ENCODE peak calls at places on chromosomes 6 and 20, in nine cellular contexts. H is activated CD4-positive, CD25-positive, alpha-beta regulatory T cell treated with anti-CD3 and anti-CD28 coated beads, Interleukin-2, amount 50 U/mL, for 16 hours; Z is right cardiac atrium; C is ELR; J is memory B cell; N is left ventricle myocardium superior; K is tibial artery; D is Panc1; S is nephron progenitor cell. R is an unnamed sample.

GRCh38 chr6:134787261-134787871 is 162.5 kb downstream of the ALDH8A1 start:
- DNase-seq in D (peak), N (no peak), C (peak), J (no peak), S (no peak), H (no peak), K (no peak), Z (no peak), R (no peak)

GRCh38 chr6:43335469-43335868 is 26.8 kb upstream of the CRIP3 start:
- DNase-seq in N (no peak), K (no peak), D (no peak), S (no peak), C (no peak), Z (no peak), J (no peak), H (no peak), R (no peak)

GRCh38 chr6:137903933-137904821 is 37.1 kb downstream of the TNFAIP3 start:
- DNase-seq in J (no peak), H (no peak), N (no peak), S (no peak), Z (no peak), D (no peak), C (peak), K (no peak), R (peak)

GRCh38 chr6:127515794-127516675 is 3.1 kb downstream of the MTCL3 start:
- DNase-seq in Z (peak), K (no peak), C (peak), D (no peak), S (peak), H (peak), N (peak), J (peak), R (peak)

GRCh38 chr6:126232671-126233070 is 107.2 kb upstream of the CENPW start:
- DNase-seq in J (no peak), H (no peak), S (no peak), K (no peak), N (no peak), C (no peak), Z (no peak), D (no peak), R (no peak)

GRCh38 chr20:51757226-51757625 is 11.0 kb downstream of the ATP9A start:
- DNase-seq in D (no peak), J (no peak), C (no peak), Z (no peak), S (no peak), H (no peak), K (no peak), N (no peak), R (no peak)

GRCh38 chr6:39214846-39215639 is 14.2 kb downstream of the KCNK5 start:
- DNase-seq in Z (no peak), S (no peak), K (no peak), C (no peak), D (no peak), H (no peak), N (no peak), J (no peak), R (no peak)

GRCh38 chr20:41145821-41146620 is 8.7 kb downstream of the PLCG1 start:
- DNase-seq in J (no peak), D (no peak), K (no peak), Z (peak), S (no peak), C (no peak), N (peak), H (no peak), R (no peak)

GRCh38 chr20:46974669-46975434 is 80.2 kb downstream of the EYA2 start:
- DNase-seq in S (no peak), K (no peak), N (no peak), H (no peak), D (no peak), Z (no peak), J (no peak), C (no peak), R (no peak)

GRCh38 chr6:94893327-94893726 is 684.0 kb upstream of the MANEA start:
- DNase-seq in K (no peak), S (no peak), J (no peak), N (no peak), D (no peak), H (no peak), C (no peak), Z (no peak), R (no peak)

GRCh38 chr6:3326179-3326971 is 67.6 kb downstream of the PSMG4 start:
- DNase-seq in N (no peak), H (no peak), S (no peak), K (no peak), J (no peak), C (no peak), Z (no peak), D (no peak), R (no peak)

GRCh38 chr20:63934271-63935068 is 21.7 kb downstream of the UCKL1 start:
- DNase-seq in Z (no peak), J (no peak), K (no peak), N (peak), H (no peak), D (no peak), S (peak), C (no peak), R (no peak)

GRCh38 chr20:23129256-23129655 is 43.1 kb upstream of the CD93 start:
- DNase-seq in H (no peak), J (no peak), K (no peak), Z (no peak), S (no peak), N (no peak), D (no peak), C (no peak), R (no peak)

GRCh38 chr6:157080986-157081391 is 242.3 kb downstream of the TMEM242 start:
- DNase-seq in K (no peak), Z (no peak), N (no peak), J (no peak), C (no peak), H (no peak), D (no peak), S (no peak), R (no peak)

GRCh38 chr6:24738732-24739131 is 19.8 kb upstream of the C6orf62 start:
- DNase-seq in C (no peak), S (no peak), D (no peak), J (no peak), K (no peak), Z (no peak), H (no peak), N (no peak), R (no peak)

GRCh38 chr6:117548797-117549301 is 53.5 kb downstream of the GOPC start:
- DNase-seq in H (no peak), J (no peak), C (peak), Z (no peak), D (no peak), S (no peak), K (no peak), N (no peak), R (peak)

GRCh38 chr6:32816746-32817204 is at the start of gene HLA-DOB:
- DNase-seq in D (no peak), N (no peak), K (no peak), H (no peak), Z (no peak), J (no peak), S (no peak), C (peak), R (peak)

GRCh38 chr20:40160151-40160550 is 528.9 kb downstream of the MAFB start:
- DNase-seq in Z (peak), K (peak), D (peak), C (peak), S (peak), H (no peak), N (peak), J (peak), R (peak)

GRCh38 chr20:35297740-35298139 is 5.5 kb upstream of the FAM83C start:
- DNase-seq in Z (no peak), C (no peak), S (no peak), K (no peak), N (no peak), J (no peak), H (no peak), D (no peak), R (no peak)

GRCh38 chr6:129672883-129673631 is 36.9 kb downstream of the ARHGAP18 start:
- DNase-seq in H (no peak), K (no peak), C (peak), Z (no peak), D (peak), J (no peak), S (no peak), N (no peak), R (peak)

GRCh38 chr6:21749754-21750153 is 156.2 kb downstream of the SOX4 start:
- DNase-seq in K (no peak), J (no peak), Z (no peak), S (no peak), N (no peak), D (no peak), H (no peak), C (no peak), R (no peak)

GRCh38 chr20:62929051-62929538 is 2.8 kb upstream of the DIDO1 start:
- DNase-seq in S (peak), C (peak), N (peak), J (peak), D (no peak), K (peak), Z (peak), H (no peak), R (no peak)

GRCh38 chr20:35306931-35307517 is 14.8 kb upstream of the FAM83C start:
- DNase-seq in S (peak), D (no peak), C (peak), N (peak), Z (peak), J (no peak), H (no peak), K (peak), R (peak)